ENCODE peak calls at places on chromosomes 4 and X, in eight cellular contexts. C, W, N, H, I, R, B and Z are unnamed samples.

GRCh38 chr4:72846280-72847111 is 223.0 kb downstream of the COX18 start:
- DNase-seq in I (no peak), N (peak; percentile 85), H (no peak), W (no peak), R (no peak), B (no peak), C (peak; percentile 10), Z (no peak)

GRCh38 chr4:26609398-26609797 is 25.5 kb downstream of the TBC1D19 start:
- DNase-seq in R (no peak), W (no peak), C (no peak), B (no peak), N (no peak), H (no peak), I (no peak), Z (no peak)

GRCh38 chrX:123173833-123174232 is 10.2 kb upstream of the GRIA3 start:
- DNase-seq in H (no peak), N (no peak), R (no peak), W (no peak), C (no peak), B (no peak), I (no peak), Z (no peak)

GRCh38 chr4:153257966-153258365 is 53.7 kb downstream of the TRIM2 start:
- DNase-seq in B (no peak), C (no peak), R (no peak), H (no peak), W (no peak), I (no peak), N (peak; percentile 39), Z (no peak)

GRCh38 chr4:182289809-182290208 is 46.6 kb downstream of the TENM3 start:
- DNase-seq in N (peak; percentile 41), C (peak; percentile 38), H (no peak), W (no peak), B (no peak), I (no peak), R (no peak), Z (no peak)

GRCh38 chrX:23901065-23901464 is 6.7 kb downstream of the APOO start:
- DNase-seq in R (no peak), H (no peak), I (no peak), C (no peak), W (no peak), N (no peak), B (no peak), Z (no peak)

GRCh38 chr4:153159728-153160221 is 44.5 kb upstream of the TRIM2 start:
- DNase-seq in W (peak; percentile 77), B (no peak), I (no peak), N (no peak), H (no peak), R (no peak), C (no peak), Z (no peak)

GRCh38 chr4:113637363-113637762 is 124.2 kb downstream of the CAMK2D start:
- DNase-seq in H (no peak), C (no peak), R (no peak), B (no peak), W (no peak), N (no peak), I (no peak), Z (no peak)

GRCh38 chr4:152776352-152776751 is 3.2 kb downstream of the TIGD4 start:
- DNase-seq in C (no peak), W (no peak), R (no peak), B (no peak), H (no peak), I (no peak), N (no peak), Z (no peak)

GRCh38 chr4:73600917-73601316 is 19.3 kb downstream of the RASSF6 start:
- DNase-seq in N (no peak), H (no peak), W (no peak), R (no peak), I (no peak), B (no peak), C (no peak), Z (no peak)

GRCh38 chr4:125104616-125105015 is 210.1 kb upstream of the FAT4 start:
- DNase-seq in R (no peak), N (no peak), B (no peak), W (no peak), C (no peak), H (no peak), I (no peak), Z (no peak)

GRCh38 chr4:169634975-169635374 is 14.6 kb downstream of the CLCN3 start:
- DNase-seq in R (no peak), H (no peak), C (no peak), I (no peak), B (no peak), N (no peak), W (no peak), Z (no peak)

GRCh38 chr4:150863456-150863855 is 151.6 kb downstream of the LRBA start:
- DNase-seq in C (no peak), H (no peak), R (no peak), B (no peak), I (no peak), W (no peak), N (no peak), Z (no peak)

GRCh38 chr4:14184265-14184664 is 556.7 kb upstream of the BOD1L1 start:
- DNase-seq in B (no peak), R (no peak), W (no peak), H (peak; percentile 16), I (no peak), C (no peak), N (no peak), Z (no peak)

GRCh38 chrX:110803506-110803905 is 7.9 kb upstream of the CHRDL1 start:
- DNase-seq in H (no peak), C (no peak), R (no peak), W (no peak), N (no peak), B (no peak), I (no peak), Z (no peak)

GRCh38 chr4:185885075-185885474 is 73.1 kb upstream of the SORBS2 start:
- DNase-seq in H (no peak), W (no peak), N (no peak), C (no peak), R (no peak), I (no peak), B (no peak), Z (no peak)

GRCh38 chr4:84035568-84035967 is 463.5 kb downstream of the NKX6-1 start:
- DNase-seq in R (no peak), B (no peak), H (no peak), W (no peak), I (no peak), N (no peak), C (no peak), Z (no peak)

GRCh38 chr4:145626623-145626982 is 7.4 kb downstream of the MMAA start:
- DNase-seq in H (no peak), B (no peak), R (no peak), N (no peak), C (no peak), W (no peak), I (no peak), Z (no peak)

GRCh38 chrX:117969337-117969736 is 147.3 kb downstream of the KLHL13 start:
- DNase-seq in B (no peak), I (no peak), N (no peak), H (no peak), R (no peak), W (no peak), C (no peak), Z (no peak)

GRCh38 chrX:13165747-13166146 is 121.3 kb upstream of the FAM9C start:
- DNase-seq in H (no peak), C (no peak), N (no peak), I (no peak), B (no peak), R (no peak), W (no peak), Z (no peak)

GRCh38 chrX:134177527-134177926 is 59.5 kb upstream of the CCDC160 start:
- DNase-seq in W (no peak), R (no peak), I (no peak), H (no peak), B (no peak), N (no peak), C (peak; percentile 15), Z (no peak)
- H3K27ac ChIP-seq in W (no peak overlapping the region), R (no peak overlapping the region), I (no peak overlapping the region), H (no peak overlapping the region), B (no peak overlapping the region), N (no peak overlapping the region), C (no peak overlapping the region), Z (no peak overlapping the region)

GRCh38 chr4:2595436-2595835 is 59.0 kb downstream of the FAM193A start:
- DNase-seq in I (no peak), R (no peak), W (peak; percentile 19), N (no peak), H (no peak), C (no peak), B (no peak), Z (no peak)

GRCh38 chr4:2591189-2591588 is 54.7 kb downstream of the FAM193A start:
- DNase-seq in R (peak; percentile 59), C (peak; percentile 65), H (peak; percentile 41), W (peak; percentile 32), B (no peak), N (peak; percentile 67), I (no peak), Z (no peak)

GRCh38 chr4:2596153-2596552 is 59.7 kb downstream of the FAM193A start:
- DNase-seq in N (no peak), C (no peak), I (no peak), R (no peak), H (no peak), B (no peak), W (peak; percentile 53), Z (no peak)

GRCh38 chr4:2592572-2592971 is 56.1 kb downstream of the FAM193A start:
- DNase-seq in H (no peak), I (no peak), B (no peak), R (no peak), C (peak; percentile 16), N (peak; percentile 64), W (peak; percentile 19), Z (no peak)

GRCh38 chr4:2593003-2593402 is 56.6 kb downstream of the FAM193A start:
- DNase-seq in I (no peak), W (no peak), B (no peak), C (no peak), H (no peak), N (no peak), R (no peak), Z (no peak)
- H3K4me1 ChIP-seq in I (peaks cover 4% of the 10 kb centered on the region), W (peaks cover 12% of the 10 kb centered on the region), B (peaks cover 8% of the 10 kb centered on the region), C (peaks cover 36% of the 10 kb centered on the region), H (peaks cover 70% of the 10 kb centered on the region), N (peaks cover 8% of the 10 kb centered on the region), R (peaks cover 22% of the 10 kb centered on the region), Z (peaks cover 32% of the 10 kb centered on the region)

GRCh38 chrX:52217494-52218160 is 32.9 kb downstream of the MAGED4 start:
- DNase-seq in R (no peak), H (no peak), I (no peak), W (no peak), C (peak; percentile 11), B (no peak), N (peak; percentile 63), Z (no peak)
- H3K27me3 ChIP-seq in R (no peaks in the 10 kb centered on the region), H (peaks cover 44% of the 10 kb centered on the region), I (no peaks in the 10 kb centered on the region), W (no peaks in the 10 kb centered on the region), C (no peaks in the 10 kb centered on the region), B (no peaks in the 10 kb centered on the region), N (no peaks in the 10 kb centered on the region), Z (no peaks in the 10 kb centered on the region)

DNA sequence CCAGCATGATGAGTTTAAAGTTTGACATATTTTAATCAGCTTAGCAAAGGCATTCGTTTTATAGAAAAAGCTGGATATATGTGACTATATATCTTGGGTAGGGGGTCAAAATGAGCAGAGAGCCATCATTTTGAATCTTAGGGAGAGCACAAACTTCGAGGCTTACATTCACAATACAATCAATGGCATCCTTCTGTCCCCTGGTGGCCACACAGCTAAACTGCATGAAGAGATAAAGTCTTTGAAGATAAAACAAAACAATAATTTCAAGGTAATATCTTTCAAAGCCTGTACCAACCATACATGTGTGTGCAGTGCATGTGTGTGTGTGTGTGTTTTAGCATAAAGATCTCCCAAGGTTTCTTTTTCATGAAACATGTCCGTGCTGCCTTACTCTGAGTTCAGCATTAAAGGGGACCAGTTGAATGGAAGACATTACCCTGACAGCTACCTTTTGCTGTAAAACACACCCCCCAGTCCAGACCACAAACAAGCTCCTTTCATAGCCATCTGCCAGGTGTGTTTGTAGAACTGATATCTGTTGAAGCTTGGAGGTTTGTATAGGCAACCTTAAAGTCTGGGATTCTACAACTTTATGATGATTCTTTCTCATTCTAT is 22.0 kb downstream of the DYNLT3 start:
- DNase-seq in N (peak; percentile 25), C (peak; percentile 62), B (peak; percentile 39), W (peak; percentile 29), R (peak; percentile 37), I (peak; percentile 23), H (peak; percentile 40), Z (peak; percentile 67)
- H3K27ac ChIP-seq in N (no peak overlapping the region), C (no peak overlapping the region), B (no peak overlapping the region), W (no peak overlapping the region), R (no peak overlapping the region), I (no peak overlapping the region), H (no peak overlapping the region), Z (no peak overlapping the region)